ENCODE peak calls at places on chromosomes 13 and 19, in five cellular contexts. J, Y, D, T and A are unnamed samples.

GRCh38 chr19:15897738-15898276 is at the start of gene CYP4F2:
- DNase-seq in D (no peak), T (no peak), J (no peak), Y (no peak), A (no peak)

GRCh38 chr19:53982611-53983010 is 8.8 kb upstream of the CACNG6 start:
- DNase-seq in Y (no peak), J (no peak), T (no peak), D (no peak), A (peak)

GRCh38 chr13:35923347-35923746 is 207.8 kb downstream of the DCLK1 start:
- DNase-seq in D (no peak), J (no peak), Y (no peak), T (no peak), A (no peak)

GRCh38 chr13:83992566-83993358 is 110.5 kb upstream of the SLITRK1 start:
- DNase-seq in D (no peak), Y (no peak), J (no peak), T (no peak), A (no peak)

GRCh38 chr19:8631425-8631819 is 989 bp downstream of the NFILZ start:
- DNase-seq in J (peak), Y (no peak), D (no peak), T (no peak), A (no peak)

GRCh38 chr13:35501721-35502235 is 25.3 kb upstream of the MAB21L1 start:
- DNase-seq in J (no peak), Y (no peak), D (no peak), T (no peak), A (no peak)

GRCh38 chr13:71874490-71874889 is 7.5 kb upstream of the DACH1 start:
- DNase-seq in D (no peak), Y (no peak), J (no peak), T (no peak), A (no peak)

GRCh38 chr13:39784347-39784746 is 128.9 kb downstream of the COG6 start:
- DNase-seq in J (no peak), D (no peak), T (no peak), Y (no peak), A (no peak)

GRCh38 chr13:114155923-114156883 is 22.9 kb upstream of the CFAP97D2 start:
- DNase-seq in D (no peak), T (no peak), J (no peak), Y (no peak), A (no peak)

GRCh38 chr19:18309525-18310064 is 13.3 kb downstream of the LSM4 start:
- DNase-seq in D (no peak), J (no peak), Y (no peak), T (no peak), A (no peak)

GRCh38 chr13:91747164-91747563 is 348.7 kb downstream of the GPC5 start:
- DNase-seq in J (no peak), Y (no peak), T (no peak), D (no peak), A (no peak)

GRCh38 chr13:68927387-68928026 is 1180.1 kb upstream of the ATXN8OS start:
- DNase-seq in J (peak), T (no peak), D (no peak), Y (peak), A (no peak)

GRCh38 chr13:50401721-50402510 is 386.7 kb downstream of the KCNRG start:
- DNase-seq in J (no peak), Y (no peak), D (no peak), T (no peak), A (no peak)

GRCh38 chr13:67168384-67168783 is 61.8 kb downstream of the PCDH9 start:
- DNase-seq in J (no peak), D (no peak), T (no peak), Y (no peak), A (no peak)

GRCh38 chr13:82627183-82627582 is 1255.1 kb downstream of the SLITRK1 start:
- DNase-seq in J (no peak), D (no peak), Y (peak), T (no peak), A (no peak)

GRCh38 chr19:10510301-10510802 is 6.9 kb downstream of the S1PR5 start:
- DNase-seq in T (peak), Y (no peak), D (peak), J (no peak), A (no peak)

GRCh38 chr13:51682691-51683090 is 98.4 kb downstream of the WDFY2 start:
- DNase-seq in J (no peak), T (no peak), Y (no peak), D (no peak), A (no peak)

GRCh38 chr19:56217039-56217949 is 15.2 kb downstream of the ZSCAN5C start:
- DNase-seq in D (no peak), T (no peak), J (no peak), Y (no peak), A (no peak)

GRCh38 chr13:107322228-107322627 is 754.3 kb upstream of the ARGLU1 start:
- DNase-seq in D (no peak), T (no peak), Y (no peak), J (no peak), A (no peak)

GRCh38 chr19:10612515-10613119 is 12.7 kb upstream of the SLC44A2 start:
- DNase-seq in T (no peak), D (no peak), Y (no peak), J (peak), A (peak)